ENCODE peak calls at places on chromosomes 6 and 20, in six cellular contexts. L, J, O, I, W and A are unnamed samples.

GRCh38 chr6:5904527-5904926 is 102.2 kb downstream of the NRN1 start:
- DNase-seq in I (no peak), J (no peak), O (no peak), L (no peak), W (no peak), A (no peak)

GRCh38 chr6:88856566-88856965 is 106.9 kb downstream of the RNGTT start:
- DNase-seq in O (no peak), W (no peak), L (no peak), J (no peak), I (no peak), A (no peak)

GRCh38 chr20:24701027-24701426 is 231.6 kb downstream of the SYNDIG1 start:
- DNase-seq in O (peak; percentile 37), J (no peak), L (no peak), W (peak; percentile 49), I (no peak), A (no peak)

GRCh38 chr20:13336308-13337089 is 115.4 kb downstream of the ISM1 start:
- DNase-seq in O (no peak), J (no peak), W (no peak), I (no peak), L (no peak), A (no peak)

GRCh38 chr6:125512621-125513020 is 210.9 kb upstream of the HDDC2 start:
- DNase-seq in L (no peak), O (no peak), W (no peak), J (no peak), I (no peak), A (no peak)

GRCh38 chr6:15329154-15329781 is 83.4 kb downstream of the JARID2 start:
- DNase-seq in L (peak; percentile 89), O (no peak), J (no peak), W (no peak), I (no peak), A (no peak)

GRCh38 chr6:69489970-69490369 is 306.8 kb downstream of the LMBRD1 start:
- DNase-seq in I (no peak), J (no peak), O (no peak), W (no peak), L (no peak), A (no peak)

GRCh38 chr20:50801747-50802125 is 6.9 kb downstream of the BCAS4 start:
- DNase-seq in O (no peak), L (no peak), I (no peak), J (no peak), W (no peak), A (no peak)

GRCh38 chr6:121817141-121817540 is 381.7 kb downstream of the GJA1 start:
- DNase-seq in I (no peak), J (no peak), O (no peak), L (no peak), W (no peak), A (no peak)

GRCh38 chr20:63049561-63050221 is 42.9 kb upstream of the BHLHE23 start:
- DNase-seq in I (no peak), O (no peak), W (no peak), J (no peak), L (no peak), A (no peak)

GRCh38 chr6:150087336-150087735 is 18.4 kb upstream of the ULBP3 start:
- DNase-seq in W (no peak), L (no peak), I (no peak), O (no peak), J (no peak), A (no peak)

GRCh38 chr20:9214676-9215075 is 145.8 kb downstream of the PLCB4 start:
- DNase-seq in L (no peak), J (no peak), W (no peak), O (no peak), I (no peak), A (no peak)

GRCh38 chr6:83160167-83160566 is 32.9 kb downstream of the PGM3 start:
- DNase-seq in O (no peak), L (peak; percentile 66), W (no peak), J (no peak), I (no peak), A (no peak)

GRCh38 chr20:17611540-17612286 is 41.8 kb downstream of the DSTN start:
- DNase-seq in I (no peak), L (peak; percentile 64), W (peak; percentile 69), J (no peak), O (peak; percentile 72), A (peak; percentile 80)

GRCh38 chr20:11738852-11739251 is 178.8 kb upstream of the BTBD3 start:
- DNase-seq in I (no peak), W (no peak), O (no peak), L (no peak), J (no peak), A (no peak)

GRCh38 chr6:141349710-141350109 is 783.0 kb upstream of the GJE1 start:
- DNase-seq in I (no peak), J (no peak), O (no peak), L (no peak), W (no peak), A (no peak)

GRCh38 chr6:146289816-146290588 is 253.6 kb upstream of the RAB32 start:
- DNase-seq in W (no peak), I (peak; percentile 21), O (no peak), J (no peak), L (no peak), A (no peak)

GRCh38 chr6:108561742-108562502 is 1.2 kb downstream of the FOXO3 start:
- DNase-seq in W (peak; percentile 73), J (peak; percentile 54), O (peak; percentile 71), I (peak; percentile 29), L (peak; percentile 23), A (peak; percentile 86)

GRCh38 chr6:45477785-45478184 is 100.1 kb upstream of the SUPT3H start:
- DNase-seq in L (no peak), W (no peak), O (no peak), J (no peak), I (no peak), A (no peak)

GRCh38 chr6:36929152-36929551 is 25.4 kb upstream of the PI16 start:
- DNase-seq in J (no peak), O (no peak), I (no peak), L (peak; percentile 48), W (no peak), A (no peak)

GRCh38 chr6:4179960-4180652 is 44.7 kb upstream of the ECI2 start:
- DNase-seq in L (no peak), I (no peak), J (no peak), O (no peak), W (no peak), A (no peak)

GRCh38 chr20:34579191-34579661 is 20.7 kb downstream of the MAP1LC3A start:
- DNase-seq in W (no peak), I (peak; percentile 60), L (peak; percentile 42), O (no peak), J (peak; percentile 14), A (no peak)

GRCh38 chr6:141562181-141562800 is 570.4 kb upstream of the GJE1 start:
- DNase-seq in O (peak; percentile 66), W (peak; percentile 53), I (peak; percentile 23), J (peak; percentile 15), L (no peak), A (peak; percentile 33)

GRCh38 chr6:96157018-96157565 is 141.3 kb downstream of the FUT9 start:
- DNase-seq in J (no peak), I (no peak), O (no peak), W (no peak), L (no peak), A (no peak)

GRCh38 chr20:35355372-35355771 is 56.4 kb downstream of the UQCC1 start:
- DNase-seq in I (no peak), W (no peak), O (no peak), L (no peak), J (no peak), A (no peak)

GRCh38 chr6:132107896-132108295 is 156.7 kb upstream of the CCN2 start:
- DNase-seq in L (no peak), W (no peak), O (no peak), J (no peak), I (no peak), A (no peak)

GRCh38 chr6:32340242-32340641 is 31.5 kb downstream of the TSBP1 start:
- DNase-seq in W (no peak), J (no peak), L (no peak), O (no peak), I (no peak), A (no peak)

GRCh38 chr6:145483191-145483996 is 251.9 kb downstream of the EPM2A start:
- DNase-seq in O (no peak), J (no peak), W (no peak), I (no peak), L (no peak), A (no peak)

GRCh38 chr20:25659999-25660398 is 36.2 kb upstream of the NANP start:
- DNase-seq in I (no peak), O (no peak), W (no peak), L (no peak), J (no peak), A (no peak)

GRCh38 chr6:14172575-14172974 is 55.0 kb downstream of the CD83 start:
- DNase-seq in I (no peak), J (no peak), O (no peak), W (no peak), L (no peak), A (no peak)
- TF ChIP-seq CTCF in I (no peak), J (no peak), O (no peak), W (no peak), L (no peak), A (no peak)

GRCh38 chr6:35594503-35595186 is 81.9 kb upstream of the TULP1 start:
- DNase-seq in L (no peak), J (no peak), I (no peak), W (no peak), O (no peak), A (no peak)
- H3K27ac ChIP-seq in L (no peak overlapping the region), J (no peak overlapping the region), I (no peak overlapping the region), W (no peak overlapping the region), O (no peak overlapping the region), A (no peak overlapping the region)

GRCh38 chr6:155418017-155418749 is 37.5 kb downstream of the NOX3 start:
- DNase-seq in O (no peak), J (peak; percentile 21), L (no peak), W (peak; percentile 59), I (peak; percentile 48), A (no peak)
- H3K4me3 ChIP-seq in O (peak overlapping the region; percentile 4), J (no peak overlapping the region), L (no peak overlapping the region), W (peak overlapping the region; percentile 16), I (peak overlapping the region; percentile 24), A (no peak overlapping the region)

GRCh38 chr20:33261465-33261864 is 21.5 kb upstream of the BPIFB1 start:
- DNase-seq in I (no peak), L (no peak), W (no peak), J (no peak), O (no peak), A (no peak)

GRCh38 chr20:33259371-33259770 is 23.6 kb downstream of the BPIFA1 start:
- DNase-seq in O (no peak), I (no peak), L (no peak), W (no peak), J (no peak), A (no peak)

GRCh38 chr20:33267691-33268090 is 15.3 kb upstream of the BPIFB1 start:
- DNase-seq in W (no peak), I (no peak), L (no peak), O (no peak), J (no peak), A (no peak)

GRCh38 chr20:33263784-33264183 is 19.2 kb upstream of the BPIFB1 start:
- DNase-seq in W (no peak), O (no peak), I (no peak), J (no peak), L (no peak), A (no peak)

DNA sequence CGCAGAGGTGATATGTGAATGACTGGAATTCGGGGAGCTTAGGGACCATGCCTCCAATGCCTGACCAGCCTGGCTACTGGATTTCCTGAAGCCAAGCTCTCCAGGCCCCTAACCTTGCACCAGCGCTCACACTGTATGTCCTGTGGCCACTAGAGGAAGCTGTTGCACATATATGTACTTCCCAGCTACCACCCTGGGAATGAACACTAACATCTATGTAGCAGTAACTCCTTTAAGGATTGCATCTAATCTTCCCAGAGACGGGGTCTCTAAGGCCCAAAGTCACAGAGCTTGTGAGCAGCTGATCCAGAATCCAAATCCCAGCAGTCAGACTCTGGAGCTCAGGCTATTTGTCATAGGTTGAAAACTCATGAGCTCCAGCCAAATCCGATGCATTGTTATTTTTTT is 20.4 kb upstream of the BPIFB1 start:
- DNase-seq in I (peak; percentile 11), O (no peak), L (peak; percentile 80), W (no peak), J (no peak), A (no peak)
- TF ChIP-seq CTCF in I (peak; percentile 43), O (peak; percentile 45), L (peak; percentile 95), W (no peak), J (no peak), A (no peak)